ENCODE peak calls at places on chromosomes 7 and 10, in seven cellular contexts. H is iPS DF 19.7; E is activated CD4-positive, alpha-beta T cell treated with anti-CD3 and anti-CD28 coated beads, Interleukin-2, amount 10 ng/mL, durations not matched to agents 7 days and 5 days; O is NCI-H187; V is heart right ventricle; M is LoVo; W is HuH-7.5. Z is an unnamed sample.

GRCh38 chr10:18144928-18145327 is 4.7 kb downstream of the CACNB2 start:
- DNase-seq in H (no peak), E (no peak), O (no peak), V (peak; percentile 76), M (no peak), W (no peak), Z (no peak)

GRCh38 chr7:151091431-151091830 is 5.2 kb downstream of the AGAP3 start:
- DNase-seq in H (no peak), E (no peak), O (no peak), V (no peak), M (no peak), W (no peak), Z (no peak)

GRCh38 chr10:71812016-71812912 is 38.8 kb downstream of the PSAP start:
- DNase-seq in H (no peak), E (peak; percentile 77), O (no peak), V (peak; percentile 54), M (peak; percentile 32), W (peak; percentile 77), Z (no peak)

GRCh38 chr7:123494193-123494796 is 40.1 kb downstream of the IQUB start:
- DNase-seq in H (no peak), E (peak; percentile 47), O (no peak), V (peak; percentile 26), M (peak; percentile 65), W (no peak), Z (no peak)

GRCh38 chr7:98870071-98870651 is 347 bp upstream of the TMEM130 start:
- DNase-seq in H (no peak), E (peak; percentile 63), O (no peak), V (peak; percentile 38), M (no peak), W (no peak), Z (peak; percentile 47)

GRCh38 chr10:122170802-122171201 is 100.3 kb upstream of the BTBD16 start:
- DNase-seq in H (no peak), E (no peak), O (no peak), V (no peak), M (no peak), W (no peak), Z (no peak)

GRCh38 chr7:82677064-82677463 is 233.5 kb upstream of the CACNA2D1 start:
- DNase-seq in H (no peak), E (no peak), O (no peak), V (no peak), M (no peak), W (no peak), Z (no peak)

GRCh38 chr10:75350791-75351190 is 50.8 kb downstream of the ZNF503 start:
- DNase-seq in H (no peak), E (no peak), O (no peak), V (no peak), M (no peak), W (no peak), Z (peak; percentile 69)

GRCh38 chr10:60627778-60628773 is 150.2 kb upstream of the CDK1 start:
- DNase-seq in H (no peak), E (no peak), O (no peak), V (no peak), M (no peak), W (no peak), Z (no peak)

GRCh38 chr7:96016735-96017134 is 244.4 kb downstream of the DYNC1I1 start:
- DNase-seq in H (no peak), E (no peak), O (no peak), V (no peak), M (no peak), W (no peak), Z (no peak)

GRCh38 chr10:77392851-77393250 is 244.8 kb downstream of the KCNMA1 start:
- DNase-seq in H (no peak), E (no peak), O (no peak), V (no peak), M (peak; percentile 1), W (no peak), Z (peak; percentile 96)

GRCh38 chr10:125004571-125005311 is 62.8 kb downstream of the ZRANB1 start:
- DNase-seq in H (no peak), E (no peak), O (no peak), V (peak; percentile 2), M (no peak), W (no peak), Z (no peak)